ENCODE peak calls at places on chromosomes 1 and 21, in seven cellular contexts. A is WTC11, Y is endothelial cell, L is NCI-H460, G is G401, H is NCI-H1092 treated with DMSO at 0.1 percent for 48 hours, D is heart left ventricle. R is an unnamed sample.

GRCh38 chr1:18278953-18279712 is 171.5 kb downstream of the IGSF21 start:
- DNase-seq in A (peak), Y (no peak), L (no peak), G (no peak), H (no peak), D (no peak), R (no peak)

GRCh38 chr1:115067460-115067859 is 21.8 kb downstream of the TSPAN2 start:
- DNase-seq in A (no peak), Y (no peak), L (no peak), G (no peak), H (no peak), D (no peak), R (no peak)

GRCh38 chr21:42570841-42571387 is 57.3 kb downstream of the SLC37A1 start:
- DNase-seq in A (peak), Y (peak), L (no peak), G (peak), H (peak), D (peak), R (peak)

GRCh38 chr1:12380316-12381249 is 150.8 kb downstream of the VPS13D start:
- DNase-seq in A (no peak), Y (no peak), L (no peak), G (no peak), H (peak), D (no peak), R (no peak)

GRCh38 chr1:2228684-2229031 is 539 bp downstream of the SKI start:
- DNase-seq in A (no peak), Y (no peak), L (no peak), G (no peak), H (no peak), D (peak), R (no peak)

GRCh38 chr1:205528887-205529825 is 24.7 kb downstream of the CDK18 start:
- DNase-seq in A (peak), Y (peak), L (peak), G (peak), H (no peak), D (peak), R (peak)

GRCh38 chr1:39167632-39168209 is 36.8 kb upstream of the MACF1 start:
- DNase-seq in A (no peak), Y (no peak), L (no peak), G (no peak), H (no peak), D (no peak), R (no peak)

GRCh38 chr1:175690926-175691325 is 52.5 kb downstream of the TNR start:
- DNase-seq in A (no peak), Y (no peak), L (no peak), G (no peak), H (no peak), D (no peak), R (no peak)

GRCh38 chr21:27532081-27532480 is 565.2 kb upstream of the ADAMTS5 start:
- DNase-seq in A (no peak), Y (no peak), L (no peak), G (no peak), H (no peak), D (no peak), R (no peak)